ENCODE peak calls at places on chromosome 18, in ten cellular contexts. K is H9; U is CD8-positive, alpha-beta T cell; L is GM23338; Y is PC-9; F is left lung; A is upper lobe of right lung; R is stomach; H is GM12878; P is MM.1S. J is an unnamed sample. For H3K4me1, the result is how much of the 10 kb centered on the place peaks cover.

GRCh38 chr18:50578651-50579050 is 18.8 kb downstream of the MAPK4 start:
- DNase-seq in Y (peak), F (no peak), P (no peak), U (no peak), L (no peak), H (no peak), A (no peak), R (no peak), K (no peak), J (no peak)

GRCh38 chr18:3103576-3103975 is 90.6 kb upstream of the LPIN2 start:
- DNase-seq in U (no peak), H (no peak), Y (no peak), L (no peak), K (no peak), A (no peak), P (no peak), R (no peak), F (no peak), J (no peak)

GRCh38 chr18:75070625-75071483 is 138.1 kb downstream of the PTGR3 start:
- DNase-seq in P (no peak), K (no peak), A (no peak), R (peak), L (no peak), F (peak), Y (peak), U (peak), H (peak), J (peak)

GRCh38 chr18:11886629-11887028 is 21.5 kb downstream of the MPPE1 start:
- DNase-seq in K (no peak), H (no peak), A (no peak), F (no peak), Y (no peak), L (no peak), U (no peak), P (no peak), R (no peak), J (no peak)

GRCh38 chr18:60910534-60910933 is 422.7 kb upstream of the CDH20 start:
- DNase-seq in A (no peak), P (no peak), K (no peak), Y (no peak), H (no peak), L (no peak), F (no peak), R (no peak), U (no peak), J (no peak)

GRCh38 chr18:54791657-54792056 is 36.6 kb upstream of the RAB27B start:
- DNase-seq in A (no peak), H (no peak), U (no peak), K (no peak), L (no peak), P (no peak), F (no peak), R (no peak), Y (no peak), J (no peak)

GRCh38 chr18:40583671-40584070 is 1371.4 kb upstream of the PIK3C3 start:
- DNase-seq in K (no peak), P (no peak), F (peak), Y (no peak), U (no peak), A (no peak), L (no peak), R (no peak), H (no peak), J (no peak)

GRCh38 chr18:12264854-12265253 is 10.7 kb downstream of the CIDEA start:
- DNase-seq in K (no peak), R (no peak), A (no peak), P (no peak), Y (no peak), U (no peak), H (no peak), L (no peak), F (no peak), J (no peak)

GRCh38 chr18:44740000-44740399 is 59.3 kb downstream of the SETBP1 start:
- DNase-seq in A (no peak), P (no peak), H (no peak), F (no peak), L (peak), R (no peak), Y (peak), U (no peak), K (no peak), J (no peak)

GRCh38 chr18:13629841-13630747 is 96.3 kb downstream of the FAM210A start:
- DNase-seq in A (no peak), F (no peak), P (peak), U (peak), L (peak), R (no peak), Y (peak), K (peak), H (peak), J (peak)

GRCh38 chr18:26618130-26618529 is 69.8 kb upstream of the KCTD1 start:
- DNase-seq in K (no peak), Y (no peak), A (no peak), P (no peak), F (no peak), L (no peak), U (no peak), H (no peak), R (no peak), J (no peak)

GRCh38 chr18:72692595-72692994 is 148.5 kb upstream of the CBLN2 start:
- DNase-seq in H (no peak), R (no peak), P (no peak), A (no peak), L (no peak), F (no peak), U (no peak), K (peak), Y (no peak), J (no peak)

GRCh38 chr18:48833701-48834394 is 116.9 kb downstream of the SMAD7 start:
- DNase-seq in R (peak), U (peak), F (no peak), P (peak), H (no peak), A (peak), L (no peak), Y (peak), K (peak), J (peak)

GRCh38 chr18:50649821-50650220 is 89.9 kb downstream of the MAPK4 start:
- DNase-seq in L (no peak), A (peak), U (no peak), Y (no peak), F (no peak), R (no peak), P (no peak), K (no peak), H (no peak), J (peak)

GRCh38 chr18:3246636-3247242 is 862 bp upstream of the MYL12A start:
- DNase-seq in A (no peak), F (no peak), P (peak), L (peak), K (no peak), U (no peak), Y (peak), H (no peak), R (no peak), J (peak)

GRCh38 chr18:23725351-23725750 is 36.1 kb downstream of the LAMA3 start:
- DNase-seq in L (no peak), P (no peak), R (no peak), A (no peak), K (no peak), U (no peak), H (no peak), Y (no peak), F (no peak), J (no peak)

GRCh38 chr18:58842978-58843661 is 21.6 kb upstream of the ZNF532 start:
- DNase-seq in R (no peak), A (no peak), L (no peak), F (no peak), K (no peak), P (no peak), U (no peak), H (no peak), Y (no peak), J (no peak)

GRCh38 chr18:79321625-79322024 is 74.1 kb upstream of the NFATC1 start:
- DNase-seq in P (no peak), H (no peak), K (no peak), R (no peak), F (no peak), L (no peak), U (no peak), Y (no peak), A (no peak), J (no peak)

GRCh38 chr18:72866901-72867701 is 686 bp downstream of the NETO1 start:
- DNase-seq in H (no peak), K (peak), Y (no peak), U (no peak), R (no peak), L (peak), F (peak), A (no peak), P (no peak), J (no peak)

GRCh38 chr18:55485666-55486065 is 102.3 kb downstream of the TCF4 start:
- DNase-seq in R (no peak), A (no peak), K (no peak), P (no peak), F (no peak), L (no peak), Y (no peak), U (no peak), H (no peak), J (no peak)

GRCh38 chr18:22346968-22347611 is 70.6 kb downstream of the CTAGE1 start:
- DNase-seq in L (peak), Y (peak), A (peak), K (peak), H (no peak), R (peak), F (peak), U (no peak), P (no peak), J (peak)

GRCh38 chr18:23772327-23772920 is 83.2 kb downstream of the LAMA3 start:
- DNase-seq in A (no peak), K (no peak), H (no peak), R (no peak), U (no peak), Y (no peak), P (no peak), L (no peak), F (no peak), J (no peak)

GRCh38 chr18:13477147-13477683 is 249.1 kb downstream of the FAM210A start:
- DNase-seq in R (no peak), K (no peak), A (no peak), Y (no peak), U (no peak), H (no peak), F (no peak), P (no peak), L (no peak), J (no peak)

GRCh38 chr18:38313851-38314250 is 748.3 kb upstream of the CELF4 start:
- DNase-seq in A (no peak), Y (no peak), R (no peak), U (no peak), F (no peak), H (no peak), K (no peak), L (no peak), P (no peak), J (no peak)

GRCh38 chr18:60883594-60883993 is 449.6 kb upstream of the CDH20 start:
- DNase-seq in H (no peak), F (no peak), R (no peak), P (no peak), K (no peak), L (no peak), U (no peak), A (no peak), Y (no peak), J (no peak)

GRCh38 chr18:69995774-69996173 is 48.1 kb upstream of the CD226 start:
- DNase-seq in P (no peak), F (no peak), Y (no peak), A (no peak), R (no peak), U (no peak), L (no peak), H (no peak), K (no peak), J (no peak)
- H3K4me1 ChIP-seq in P (under half), F (under half), Y (under half), A (under half), R (under half), U (under half), L (under half), H (under half), K (under half), J (under half)

GRCh38 chr18:46761054-46761769 is 4.4 kb upstream of the ST8SIA5 start:
- DNase-seq in U (no peak), K (no peak), H (no peak), Y (no peak), P (no peak), A (no peak), L (no peak), R (no peak), F (no peak), J (no peak)
- H3K4me1 ChIP-seq in U (under half), K (under half), H (under half), Y (under half), P (under half), A (under half), L (under half), R (under half), F (under half), J (under half)

GRCh38 chr18:9806905-9807304 is 78.9 kb upstream of the TXNDC2 start:
- DNase-seq in U (no peak), A (no peak), Y (no peak), F (no peak), H (no peak), L (no peak), K (no peak), R (no peak), P (no peak), J (peak)
- H3K4me1 ChIP-seq in U (under half), A (under half), Y (under half), F (under half), H (under half), L (under half), K (under half), R (under half), P (under half), J (under half)

DNA sequence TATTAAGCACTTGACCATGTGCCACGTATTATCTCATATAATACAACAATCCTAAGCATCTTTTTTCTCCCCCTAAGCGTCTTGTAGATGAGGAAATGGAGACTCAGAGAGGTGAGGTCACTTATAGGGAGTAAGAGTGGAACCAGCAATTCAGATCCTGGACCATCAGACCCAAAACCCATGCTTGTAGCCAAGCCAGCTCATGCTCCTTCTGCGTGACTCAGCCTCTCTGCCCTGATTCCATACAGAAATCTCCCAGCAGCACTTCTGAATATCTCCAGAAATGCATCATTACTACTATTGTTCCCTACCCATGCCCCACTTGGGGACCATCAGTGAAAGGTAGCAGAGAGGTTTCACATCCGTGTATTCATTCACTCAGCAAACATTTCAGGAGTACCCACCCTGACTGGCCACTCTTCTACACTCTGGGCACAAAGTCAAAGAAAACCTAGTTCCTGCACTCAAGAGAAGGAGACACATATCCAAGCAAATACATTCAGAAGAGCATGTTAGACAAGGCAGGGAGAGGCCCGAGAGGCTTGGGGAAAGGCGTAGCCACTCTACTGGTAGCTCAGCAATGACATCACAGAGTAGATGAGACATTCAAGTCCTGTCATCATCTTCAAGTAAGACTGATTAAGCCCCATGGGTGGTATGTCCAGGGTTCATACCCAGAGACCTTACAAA is 141.9 kb downstream of the MTCL1 start:
- DNase-seq in U (no peak), A (no peak), P (no peak), Y (no peak), L (no peak), H (no peak), R (no peak), F (no peak), K (no peak), J (no peak)
- H3K4me1 ChIP-seq in U (under half), A (under half), P (under half), Y (under half), L (under half), H (under half), R (under half), F (under half), K (under half), J (under half)

GRCh38 chr18:6589979-6590725 is 139.4 kb upstream of the ARHGAP28 start:
- DNase-seq in P (no peak), R (no peak), H (no peak), F (no peak), Y (no peak), L (no peak), K (no peak), U (no peak), A (no peak), J (no peak)

GRCh38 chr18:6595666-6596065 is 133.8 kb upstream of the ARHGAP28 start:
- DNase-seq in A (no peak), L (no peak), F (no peak), R (no peak), Y (no peak), U (no peak), P (no peak), K (no peak), H (no peak), J (no peak)

GRCh38 chr18:6592522-6592921 is 137.0 kb upstream of the ARHGAP28 start:
- DNase-seq in U (no peak), P (no peak), L (no peak), R (no peak), Y (no peak), F (no peak), K (no peak), H (no peak), A (no peak), J (no peak)

GRCh38 chr18:6591491-6591890 is 138.0 kb upstream of the ARHGAP28 start:
- DNase-seq in P (no peak), R (no peak), L (no peak), U (no peak), A (no peak), Y (no peak), H (no peak), K (no peak), F (no peak), J (no peak)

GRCh38 chr18:6593142-6593889 is 136.2 kb upstream of the ARHGAP28 start:
- DNase-seq in R (no peak), P (no peak), K (no peak), F (no peak), Y (no peak), U (no peak), A (no peak), L (no peak), H (no peak), J (no peak)
- H3K4me1 ChIP-seq in R (under half), P (under half), K (under half), F (under half), Y (under half), U (under half), A (under half), L (under half), H (under half), J (under half)

GRCh38 chr18:7603259-7604000 is 36.3 kb downstream of the PTPRM start:
- DNase-seq in R (no peak), F (no peak), K (no peak), L (peak), P (no peak), Y (no peak), A (no peak), H (no peak), U (no peak), J (no peak)
- H3K4me1 ChIP-seq in R (under half), F (under half), K (under half), L (under half), P (under half), Y (under half), A (under half), H (under half), U (under half), J (under half)